ENCODE peak calls at places on chromosomes 5 and 9, in eight cellular contexts. J, H, A, B, K, O, N and G are unnamed samples.

GRCh38 chr5:157530226-157530972 is 45.2 kb downstream of the ADAM19 start:
- DNase-seq in A (no peak), N (no peak), O (no peak), B (no peak), J (no peak), K (no peak), H (no peak), G (no peak)

GRCh38 chr5:170573119-170573518 is 69.3 kb downstream of the KCNIP1 start:
- DNase-seq in H (no peak), N (no peak), B (no peak), O (no peak), K (no peak), A (no peak), J (no peak), G (no peak)

GRCh38 chr5:132915681-132916080 is 42.2 kb downstream of the LEAP2 start:
- DNase-seq in N (peak), B (no peak), A (no peak), O (peak), H (no peak), K (no peak), J (no peak), G (peak)

GRCh38 chr5:1061916-1062315 is 49.9 kb downstream of the SLC12A7 start:
- DNase-seq in N (no peak), B (no peak), O (no peak), A (no peak), K (no peak), J (no peak), H (no peak), G (no peak)

GRCh38 chr9:117365438-117365837 is 49.4 kb downstream of the ASTN2 start:
- DNase-seq in B (no peak), A (no peak), N (no peak), J (no peak), O (no peak), K (no peak), H (no peak), G (no peak)

GRCh38 chr5:107104774-107105050 is 566.0 kb downstream of the EFNA5 start:
- DNase-seq in A (no peak), B (no peak), J (no peak), H (no peak), N (no peak), K (no peak), O (no peak), G (no peak)

GRCh38 chr9:96688215-96688614 is 33.1 kb upstream of the PRXL2C start:
- DNase-seq in N (no peak), H (no peak), O (no peak), J (no peak), B (no peak), A (no peak), K (no peak), G (no peak)

GRCh38 chr5:102975457-102976182 is 144.3 kb downstream of the GIN1 start:
- DNase-seq in N (peak), A (peak), O (peak), B (peak), K (no peak), H (peak), J (no peak), G (peak)

GRCh38 chr5:79857692-79858091 is 133.4 kb downstream of the MTX3 start:
- DNase-seq in O (no peak), H (no peak), K (no peak), B (no peak), A (no peak), N (no peak), J (no peak), G (no peak)

GRCh38 chr9:133161542-133161950 is 2.2 kb downstream of the GBGT1 start:
- DNase-seq in J (no peak), B (no peak), N (no peak), O (no peak), K (no peak), A (no peak), H (no peak), G (no peak)

GRCh38 chr5:71751422-71751821 is 32.3 kb downstream of the CARTPT start:
- DNase-seq in A (no peak), J (no peak), O (no peak), N (no peak), K (no peak), H (no peak), B (no peak), G (no peak)

GRCh38 chr5:7488734-7489133 is 92.8 kb downstream of the ADCY2 start:
- DNase-seq in N (no peak), K (no peak), O (no peak), J (no peak), B (no peak), A (no peak), H (no peak), G (no peak)

GRCh38 chr5:15421798-15422456 is 78.1 kb upstream of the FBXL7 start:
- DNase-seq in N (no peak), B (no peak), H (peak), A (peak), O (no peak), J (no peak), K (no peak), G (peak)

GRCh38 chr9:135820661-135821060 is 86.7 kb downstream of the CAMSAP1 start:
- DNase-seq in J (no peak), N (no peak), H (no peak), K (no peak), O (no peak), B (no peak), A (no peak), G (no peak)

GRCh38 chr5:112616812-112617547 is 120.7 kb upstream of the APC start:
- DNase-seq in B (no peak), O (no peak), K (no peak), A (no peak), H (no peak), N (no peak), J (peak), G (no peak)

GRCh38 chr5:123914333-123914732 is 402.4 kb downstream of the CSNK1G3 start:
- DNase-seq in K (no peak), B (no peak), N (no peak), J (no peak), O (no peak), H (no peak), A (no peak), G (no peak)

GRCh38 chr5:151471276-151471675 is 23.9 kb downstream of the SLC36A1 start:
- DNase-seq in A (no peak), O (peak), H (peak), B (no peak), K (no peak), J (no peak), N (peak), G (no peak)